ENCODE peak calls at places on chromosomes 3 and 15, in four cellular contexts. One of them, this sample, is unnamed.

GRCh38 chr3:22996926-22997600 is 206.1 kb upstream of the UBE2E2 start:
- DNase-seq in K562: no peak
- DNase-seq in HepG2: no peak
- DNase-seq in GM12878: no peak
- DNase-seq in this sample: no peak

GRCh38 chr3:153768559-153769469 is 352.4 kb upstream of the ARHGEF26 start:
- DNase-seq in K562: peak
- DNase-seq in HepG2: peak
- DNase-seq in GM12878: peak
- DNase-seq in this sample: peak

GRCh38 chr15:26838742-26839460 is 28.0 kb upstream of the GABRA5 start:
- DNase-seq in HepG2: no peak
- DNase-seq in GM12878: no peak
- DNase-seq in K562: peak
- DNase-seq in this sample: peak

GRCh38 chr15:82263350-82263749 is 732 bp downstream of the SAXO2 start:
- DNase-seq in K562: no peak
- DNase-seq in GM12878: no peak
- DNase-seq in HepG2: peak
- DNase-seq in this sample: peak

GRCh38 chr3:141104151-141104741 is 53.1 kb downstream of the SPSB4 start:
- DNase-seq in HepG2: no peak
- DNase-seq in GM12878: no peak
- DNase-seq in K562: no peak
- DNase-seq in this sample: no peak

GRCh38 chr3:99515-99914 is 97.0 kb upstream of the CHL1 start:
- DNase-seq in GM12878: no peak
- DNase-seq in HepG2: no peak
- DNase-seq in K562: no peak
- DNase-seq in this sample: peak

GRCh38 chr3:16788440-16789057 is 96.2 kb upstream of the PLCL2 start:
- DNase-seq in K562: no peak
- DNase-seq in HepG2: no peak
- DNase-seq in GM12878: no peak
- DNase-seq in this sample: no peak

GRCh38 chr15:34650177-34650576 is 66.7 kb upstream of the GOLGA8B start:
- DNase-seq in GM12878: no peak
- DNase-seq in K562: peak
- DNase-seq in HepG2: no peak
- DNase-seq in this sample: no peak

GRCh38 chr15:78461171-78461881 is 23.3 kb downstream of the IREB2 start:
- DNase-seq in HepG2: no peak
- DNase-seq in K562: no peak
- DNase-seq in GM12878: no peak
- DNase-seq in this sample: no peak

GRCh38 chr15:50109086-50109987 is 9.7 kb downstream of the ATP8B4 start:
- DNase-seq in K562: no peak
- DNase-seq in GM12878: no peak
- DNase-seq in HepG2: no peak
- DNase-seq in this sample: no peak

GRCh38 chr15:48330855-48331795 is at the start of gene DUT:
- DNase-seq in K562: peak
- DNase-seq in HepG2: peak
- DNase-seq in GM12878: peak
- DNase-seq in this sample: peak
- TF ChIP-seq EP300 in K562: no peak
- TF ChIP-seq EP300 in HepG2: no peak
- TF ChIP-seq EP300 in GM12878: no peak
- TF ChIP-seq EP300 in this sample: peak

DNA sequence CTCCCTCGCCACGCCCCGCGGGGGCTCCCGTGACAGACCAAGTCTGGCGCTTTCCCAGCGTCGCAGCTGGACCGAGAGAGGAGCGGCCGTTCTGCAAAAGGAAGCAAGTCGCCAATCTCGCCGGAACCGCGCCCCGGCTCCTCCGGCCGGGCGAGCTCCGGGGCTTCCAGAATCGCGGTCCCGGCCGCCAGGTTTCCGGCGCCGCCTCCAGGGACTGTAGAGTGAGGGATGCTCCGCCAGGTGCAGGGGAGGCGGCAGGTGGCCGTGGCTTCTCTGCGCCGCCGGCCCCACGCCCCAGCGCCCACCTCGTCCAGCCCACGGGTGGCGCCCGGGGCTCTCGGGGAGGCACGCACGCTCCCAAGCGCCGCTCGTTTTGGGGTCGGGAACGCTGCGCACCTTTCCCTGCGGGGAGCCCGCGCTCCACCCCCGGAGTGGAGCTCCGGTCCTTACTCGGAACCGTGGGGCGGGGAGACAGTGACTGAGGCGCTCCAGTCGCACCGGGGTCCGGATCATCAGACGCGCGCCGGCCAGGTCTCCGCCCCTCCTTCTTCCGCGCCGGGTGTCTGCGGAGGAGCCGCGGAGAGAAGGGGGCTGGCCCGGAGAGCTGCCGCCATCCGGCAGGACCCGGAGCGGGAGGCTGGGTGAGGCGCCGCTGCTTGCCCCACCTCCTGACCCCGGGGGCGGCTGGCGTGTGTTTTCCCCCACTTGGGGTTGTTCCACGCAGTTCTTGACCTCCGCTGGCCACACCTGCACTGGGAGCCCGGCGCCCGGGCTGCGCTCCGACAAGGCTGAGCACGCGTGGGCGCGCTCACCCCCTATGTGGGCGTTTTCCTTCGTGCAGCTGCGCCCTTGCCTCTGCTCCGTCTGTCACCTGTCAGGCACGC is at the start of gene MCF2L2:
- DNase-seq in K562: peak
- DNase-seq in GM12878: no peak
- DNase-seq in HepG2: no peak
- DNase-seq in this sample: peak
- TF ChIP-seq NFIC in K562: no peak
- TF ChIP-seq NFIC in GM12878: no peak
- TF ChIP-seq NFIC in HepG2: no peak
- TF ChIP-seq NFIC in this sample: peak

GRCh38 chr3:71658131-71658530 is 67.1 kb downstream of the EIF4E3 start:
- DNase-seq in GM12878: no peak
- DNase-seq in HepG2: no peak
- DNase-seq in K562: no peak
- DNase-seq in this sample: no peak
- TF ChIP-seq EP300 in GM12878: no peak
- TF ChIP-seq EP300 in HepG2: no peak
- TF ChIP-seq EP300 in K562: no peak
- TF ChIP-seq EP300 in this sample: no peak

DNA sequence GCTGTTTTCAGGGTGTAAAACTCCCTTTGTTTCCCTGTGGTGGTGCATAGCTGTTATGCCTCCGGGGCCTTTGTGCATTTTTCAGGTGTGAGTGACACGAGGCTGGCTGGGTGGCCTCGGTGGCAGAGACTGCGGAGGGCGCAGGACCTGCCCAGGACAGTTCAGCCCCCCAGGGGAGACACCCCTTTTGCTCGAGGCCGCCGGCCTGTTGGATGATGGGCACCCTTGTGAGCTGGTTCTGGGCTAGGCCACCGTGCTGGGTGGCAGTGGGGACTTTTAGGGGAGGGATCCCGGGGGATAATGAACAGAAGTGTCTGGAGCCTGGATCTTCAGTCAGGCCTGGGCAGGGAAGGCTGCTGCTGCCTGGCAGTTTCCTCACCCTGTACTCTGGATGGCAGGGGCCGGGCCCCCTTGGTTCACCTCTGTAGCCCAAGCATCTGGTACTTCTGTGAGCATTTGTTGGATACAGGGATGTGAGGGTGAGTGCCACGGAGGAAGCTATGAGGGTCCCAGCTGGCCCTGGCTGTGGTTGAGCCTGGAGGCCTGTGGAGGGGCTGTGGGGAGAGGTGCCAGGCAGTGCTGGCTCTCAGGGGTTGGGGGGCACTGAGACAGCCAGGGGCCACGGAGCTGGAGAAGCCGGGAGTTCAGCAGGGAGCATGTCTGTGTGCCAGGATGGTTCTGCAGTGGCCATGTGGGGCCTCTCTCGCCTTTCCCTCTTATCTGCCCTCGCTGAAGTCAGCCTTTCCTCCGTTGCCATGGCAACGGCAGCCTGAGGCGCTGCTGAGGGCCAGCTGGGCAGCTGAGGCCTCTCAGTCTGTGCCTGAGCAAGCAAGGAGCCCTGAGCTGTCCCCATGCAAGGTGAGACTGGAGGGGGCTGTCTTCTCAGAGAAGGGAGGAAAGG is 49.0 kb downstream of the KY start:
- DNase-seq in HepG2: no peak
- DNase-seq in GM12878: no peak
- DNase-seq in K562: peak
- DNase-seq in this sample: peak
- TF ChIP-seq NFIC in HepG2: no peak
- TF ChIP-seq NFIC in GM12878: no peak
- TF ChIP-seq NFIC in K562: no peak
- TF ChIP-seq NFIC in this sample: no peak

DNA sequence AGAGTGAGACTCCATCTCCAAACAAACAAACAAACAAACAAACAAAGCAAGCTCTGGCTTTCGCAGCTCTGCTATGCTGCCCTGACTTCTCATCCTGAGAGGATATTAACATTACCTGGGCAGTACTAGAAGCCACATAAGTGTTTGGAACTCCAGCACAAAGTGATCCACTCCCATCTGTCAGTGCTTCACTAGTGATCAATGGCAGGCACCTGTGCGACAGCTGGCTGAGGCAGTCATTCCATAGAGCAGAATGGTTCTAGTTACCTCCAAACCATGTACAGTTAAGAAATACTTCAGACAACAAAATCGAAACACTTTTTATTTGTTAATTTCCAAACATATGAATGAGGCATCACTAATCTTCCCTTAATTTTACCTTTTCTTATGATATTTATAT is 2.8 kb upstream of the MB21D2 start:
- DNase-seq in GM12878: no peak
- DNase-seq in HepG2: no peak
- DNase-seq in K562: no peak
- DNase-seq in this sample: no peak
- TF ChIP-seq EP300 in GM12878: no peak
- TF ChIP-seq EP300 in HepG2: no peak
- TF ChIP-seq EP300 in K562: no peak
- TF ChIP-seq EP300 in this sample: no peak